ENCODE peak calls at places on chromosomes 4 and X, in ten cellular contexts. One of them, this sample, is unnamed.

GRCh38 chrX:153900806-153901752 is 3.4 kb upstream of the AVPR2 start:
- DNase-seq in CD4-positive, CD25-positive, alpha-beta regulatory T cell: peak; percentile 73
- DNase-seq in RKO: peak; percentile 40
- DNase-seq in heart left ventricle: no peak
- DNase-seq in GM12865: peak; percentile 82
- DNase-seq in LoVo: no peak
- DNase-seq in NCI-H2171: peak; percentile 63
- DNase-seq in PC-3: peak; percentile 55
- DNase-seq in stimulated activated naive CD8-positive, alpha-beta T cell treated with anti-CD3 and anti-CD28 coated beads, Interleukin-15, Interleukin-2, amounts not matched to agents 100 U/mL and 50 U/mL, for 24 hours: peak; percentile 62
- DNase-seq in activated CD4-positive, alpha-beta T cell treated with anti-CD3 and anti-CD28 coated beads, Interleukin-2, amount 50 U/mL, for 48 hours: peak; percentile 50
- DNase-seq in this sample: peak; percentile 32

GRCh38 chrX:9326369-9326768 is 138.5 kb upstream of the TBL1X start:
- DNase-seq in CD4-positive, CD25-positive, alpha-beta regulatory T cell: no peak
- DNase-seq in RKO: no peak
- DNase-seq in heart left ventricle: no peak
- DNase-seq in GM12865: no peak
- DNase-seq in LoVo: no peak
- DNase-seq in NCI-H2171: no peak
- DNase-seq in PC-3: no peak
- DNase-seq in stimulated activated naive CD8-positive, alpha-beta T cell treated with anti-CD3 and anti-CD28 coated beads, Interleukin-15, Interleukin-2, amounts not matched to agents 100 U/mL and 50 U/mL, for 24 hours: no peak
- DNase-seq in activated CD4-positive, alpha-beta T cell treated with anti-CD3 and anti-CD28 coated beads, Interleukin-2, amount 50 U/mL, for 48 hours: no peak
- DNase-seq in this sample: no peak

GRCh38 chrX:5852941-5853340 is 375.7 kb downstream of the NLGN4X start:
- DNase-seq in CD4-positive, CD25-positive, alpha-beta regulatory T cell: no peak
- DNase-seq in RKO: no peak
- DNase-seq in heart left ventricle: no peak
- DNase-seq in GM12865: no peak
- DNase-seq in LoVo: no peak
- DNase-seq in NCI-H2171: no peak
- DNase-seq in PC-3: no peak
- DNase-seq in stimulated activated naive CD8-positive, alpha-beta T cell treated with anti-CD3 and anti-CD28 coated beads, Interleukin-15, Interleukin-2, amounts not matched to agents 100 U/mL and 50 U/mL, for 24 hours: no peak
- DNase-seq in activated CD4-positive, alpha-beta T cell treated with anti-CD3 and anti-CD28 coated beads, Interleukin-2, amount 50 U/mL, for 48 hours: no peak
- DNase-seq in this sample: no peak

GRCh38 chr4:94452476-94453300 is 946 bp downstream of the PDLIM5 start:
- DNase-seq in CD4-positive, CD25-positive, alpha-beta regulatory T cell: peak; percentile 41
- DNase-seq in RKO: peak; percentile 81
- DNase-seq in heart left ventricle: peak; percentile 92
- DNase-seq in GM12865: peak; percentile 55
- DNase-seq in LoVo: peak; percentile 85
- DNase-seq in NCI-H2171: no peak
- DNase-seq in PC-3: peak; percentile 78
- DNase-seq in stimulated activated naive CD8-positive, alpha-beta T cell treated with anti-CD3 and anti-CD28 coated beads, Interleukin-15, Interleukin-2, amounts not matched to agents 100 U/mL and 50 U/mL, for 24 hours: peak; percentile 34
- DNase-seq in activated CD4-positive, alpha-beta T cell treated with anti-CD3 and anti-CD28 coated beads, Interleukin-2, amount 50 U/mL, for 48 hours: peak; percentile 31
- DNase-seq in this sample: no peak

GRCh38 chr4:82588871-82589270 is 27.1 kb upstream of the TMEM150C start:
- DNase-seq in CD4-positive, CD25-positive, alpha-beta regulatory T cell: no peak
- DNase-seq in RKO: no peak
- DNase-seq in heart left ventricle: no peak
- DNase-seq in GM12865: no peak
- DNase-seq in LoVo: no peak
- DNase-seq in NCI-H2171: no peak
- DNase-seq in PC-3: no peak
- DNase-seq in stimulated activated naive CD8-positive, alpha-beta T cell treated with anti-CD3 and anti-CD28 coated beads, Interleukin-15, Interleukin-2, amounts not matched to agents 100 U/mL and 50 U/mL, for 24 hours: no peak
- DNase-seq in activated CD4-positive, alpha-beta T cell treated with anti-CD3 and anti-CD28 coated beads, Interleukin-2, amount 50 U/mL, for 48 hours: no peak
- DNase-seq in this sample: no peak

GRCh38 chr4:127686656-127687055 is 43.5 kb upstream of the SLC25A31 start:
- DNase-seq in CD4-positive, CD25-positive, alpha-beta regulatory T cell: no peak
- DNase-seq in RKO: peak; percentile 27
- DNase-seq in heart left ventricle: no peak
- DNase-seq in GM12865: no peak
- DNase-seq in LoVo: peak; percentile 22
- DNase-seq in NCI-H2171: no peak
- DNase-seq in PC-3: peak; percentile 86
- DNase-seq in stimulated activated naive CD8-positive, alpha-beta T cell treated with anti-CD3 and anti-CD28 coated beads, Interleukin-15, Interleukin-2, amounts not matched to agents 100 U/mL and 50 U/mL, for 24 hours: no peak
- DNase-seq in activated CD4-positive, alpha-beta T cell treated with anti-CD3 and anti-CD28 coated beads, Interleukin-2, amount 50 U/mL, for 48 hours: no peak
- DNase-seq in this sample: no peak

GRCh38 chr4:30903493-30903892 is 183.3 kb downstream of the PCDH7 start:
- DNase-seq in CD4-positive, CD25-positive, alpha-beta regulatory T cell: no peak
- DNase-seq in RKO: no peak
- DNase-seq in heart left ventricle: no peak
- DNase-seq in GM12865: no peak
- DNase-seq in LoVo: no peak
- DNase-seq in NCI-H2171: no peak
- DNase-seq in PC-3: peak; percentile 12
- DNase-seq in stimulated activated naive CD8-positive, alpha-beta T cell treated with anti-CD3 and anti-CD28 coated beads, Interleukin-15, Interleukin-2, amounts not matched to agents 100 U/mL and 50 U/mL, for 24 hours: no peak
- DNase-seq in activated CD4-positive, alpha-beta T cell treated with anti-CD3 and anti-CD28 coated beads, Interleukin-2, amount 50 U/mL, for 48 hours: no peak
- DNase-seq in this sample: no peak

GRCh38 chr4:126973201-126973600 is 659.6 kb upstream of the INTU start:
- DNase-seq in CD4-positive, CD25-positive, alpha-beta regulatory T cell: no peak
- DNase-seq in RKO: no peak
- DNase-seq in heart left ventricle: no peak
- DNase-seq in GM12865: no peak
- DNase-seq in LoVo: no peak
- DNase-seq in NCI-H2171: no peak
- DNase-seq in PC-3: no peak
- DNase-seq in stimulated activated naive CD8-positive, alpha-beta T cell treated with anti-CD3 and anti-CD28 coated beads, Interleukin-15, Interleukin-2, amounts not matched to agents 100 U/mL and 50 U/mL, for 24 hours: no peak
- DNase-seq in activated CD4-positive, alpha-beta T cell treated with anti-CD3 and anti-CD28 coated beads, Interleukin-2, amount 50 U/mL, for 48 hours: no peak
- DNase-seq in this sample: no peak

GRCh38 chr4:28354874-28355273 is 1494.2 kb downstream of the STIM2 start:
- DNase-seq in CD4-positive, CD25-positive, alpha-beta regulatory T cell: no peak
- DNase-seq in RKO: no peak
- DNase-seq in heart left ventricle: no peak
- DNase-seq in GM12865: no peak
- DNase-seq in LoVo: no peak
- DNase-seq in NCI-H2171: no peak
- DNase-seq in PC-3: no peak
- DNase-seq in stimulated activated naive CD8-positive, alpha-beta T cell treated with anti-CD3 and anti-CD28 coated beads, Interleukin-15, Interleukin-2, amounts not matched to agents 100 U/mL and 50 U/mL, for 24 hours: no peak
- DNase-seq in activated CD4-positive, alpha-beta T cell treated with anti-CD3 and anti-CD28 coated beads, Interleukin-2, amount 50 U/mL, for 48 hours: no peak
- DNase-seq in this sample: no peak

GRCh38 chr4:110865611-110866254 is 242.9 kb upstream of the PITX2 start:
- DNase-seq in CD4-positive, CD25-positive, alpha-beta regulatory T cell: no peak
- DNase-seq in RKO: no peak
- DNase-seq in heart left ventricle: no peak
- DNase-seq in GM12865: no peak
- DNase-seq in LoVo: peak; percentile 52
- DNase-seq in NCI-H2171: no peak
- DNase-seq in PC-3: no peak
- DNase-seq in stimulated activated naive CD8-positive, alpha-beta T cell treated with anti-CD3 and anti-CD28 coated beads, Interleukin-15, Interleukin-2, amounts not matched to agents 100 U/mL and 50 U/mL, for 24 hours: no peak
- DNase-seq in activated CD4-positive, alpha-beta T cell treated with anti-CD3 and anti-CD28 coated beads, Interleukin-2, amount 50 U/mL, for 48 hours: no peak
- DNase-seq in this sample: no peak

GRCh38 chr4:74114234-74114633 is 15.2 kb upstream of the CXCL2 start:
- DNase-seq in CD4-positive, CD25-positive, alpha-beta regulatory T cell: no peak
- DNase-seq in RKO: no peak
- DNase-seq in heart left ventricle: no peak
- DNase-seq in GM12865: no peak
- DNase-seq in LoVo: no peak
- DNase-seq in NCI-H2171: no peak
- DNase-seq in PC-3: peak; percentile 96
- DNase-seq in stimulated activated naive CD8-positive, alpha-beta T cell treated with anti-CD3 and anti-CD28 coated beads, Interleukin-15, Interleukin-2, amounts not matched to agents 100 U/mL and 50 U/mL, for 24 hours: no peak
- DNase-seq in activated CD4-positive, alpha-beta T cell treated with anti-CD3 and anti-CD28 coated beads, Interleukin-2, amount 50 U/mL, for 48 hours: no peak
- DNase-seq in this sample: no peak

GRCh38 chr4:14841801-14842748 is 160.2 kb upstream of the CPEB2 start:
- DNase-seq in CD4-positive, CD25-positive, alpha-beta regulatory T cell: no peak
- DNase-seq in RKO: no peak
- DNase-seq in heart left ventricle: peak; percentile 72
- DNase-seq in GM12865: no peak
- DNase-seq in LoVo: peak; percentile 85
- DNase-seq in NCI-H2171: no peak
- DNase-seq in PC-3: peak; percentile 72
- DNase-seq in stimulated activated naive CD8-positive, alpha-beta T cell treated with anti-CD3 and anti-CD28 coated beads, Interleukin-15, Interleukin-2, amounts not matched to agents 100 U/mL and 50 U/mL, for 24 hours: no peak
- DNase-seq in activated CD4-positive, alpha-beta T cell treated with anti-CD3 and anti-CD28 coated beads, Interleukin-2, amount 50 U/mL, for 48 hours: no peak
- DNase-seq in this sample: no peak

GRCh38 chrX:136779346-136779781 is 1.4 kb downstream of the ARHGEF6 start:
- DNase-seq in CD4-positive, CD25-positive, alpha-beta regulatory T cell: peak; percentile 76
- DNase-seq in RKO: no peak
- DNase-seq in heart left ventricle: no peak
- DNase-seq in GM12865: peak; percentile 57
- DNase-seq in LoVo: no peak
- DNase-seq in NCI-H2171: no peak
- DNase-seq in PC-3: no peak
- DNase-seq in stimulated activated naive CD8-positive, alpha-beta T cell treated with anti-CD3 and anti-CD28 coated beads, Interleukin-15, Interleukin-2, amounts not matched to agents 100 U/mL and 50 U/mL, for 24 hours: no peak
- DNase-seq in activated CD4-positive, alpha-beta T cell treated with anti-CD3 and anti-CD28 coated beads, Interleukin-2, amount 50 U/mL, for 48 hours: no peak
- DNase-seq in this sample: no peak

GRCh38 chr4:25879991-25880641 is 17.3 kb upstream of the SEL1L3 start:
- DNase-seq in CD4-positive, CD25-positive, alpha-beta regulatory T cell: no peak
- DNase-seq in RKO: no peak
- DNase-seq in heart left ventricle: no peak
- DNase-seq in GM12865: no peak
- DNase-seq in LoVo: no peak
- DNase-seq in NCI-H2171: no peak
- DNase-seq in PC-3: no peak
- DNase-seq in stimulated activated naive CD8-positive, alpha-beta T cell treated with anti-CD3 and anti-CD28 coated beads, Interleukin-15, Interleukin-2, amounts not matched to agents 100 U/mL and 50 U/mL, for 24 hours: no peak
- DNase-seq in activated CD4-positive, alpha-beta T cell treated with anti-CD3 and anti-CD28 coated beads, Interleukin-2, amount 50 U/mL, for 48 hours: no peak
- DNase-seq in this sample: no peak

GRCh38 chr4:127759893-127760292 is 22.2 kb upstream of the HSPA4L start:
- DNase-seq in CD4-positive, CD25-positive, alpha-beta regulatory T cell: no peak
- DNase-seq in RKO: peak; percentile 56
- DNase-seq in heart left ventricle: no peak
- DNase-seq in GM12865: no peak
- DNase-seq in LoVo: no peak
- DNase-seq in NCI-H2171: no peak
- DNase-seq in PC-3: peak; percentile 81
- DNase-seq in stimulated activated naive CD8-positive, alpha-beta T cell treated with anti-CD3 and anti-CD28 coated beads, Interleukin-15, Interleukin-2, amounts not matched to agents 100 U/mL and 50 U/mL, for 24 hours: no peak
- DNase-seq in activated CD4-positive, alpha-beta T cell treated with anti-CD3 and anti-CD28 coated beads, Interleukin-2, amount 50 U/mL, for 48 hours: no peak
- DNase-seq in this sample: no peak

GRCh38 chr4:8780086-8780485 is 91.6 kb downstream of the HMX1 start:
- DNase-seq in CD4-positive, CD25-positive, alpha-beta regulatory T cell: no peak
- DNase-seq in RKO: no peak
- DNase-seq in heart left ventricle: no peak
- DNase-seq in GM12865: no peak
- DNase-seq in LoVo: no peak
- DNase-seq in NCI-H2171: no peak
- DNase-seq in PC-3: no peak
- DNase-seq in stimulated activated naive CD8-positive, alpha-beta T cell treated with anti-CD3 and anti-CD28 coated beads, Interleukin-15, Interleukin-2, amounts not matched to agents 100 U/mL and 50 U/mL, for 24 hours: no peak
- DNase-seq in activated CD4-positive, alpha-beta T cell treated with anti-CD3 and anti-CD28 coated beads, Interleukin-2, amount 50 U/mL, for 48 hours: no peak
- DNase-seq in this sample: no peak

GRCh38 chrX:119181491-119181890 is 53.9 kb upstream of the KIAA1210 start:
- DNase-seq in CD4-positive, CD25-positive, alpha-beta regulatory T cell: no peak
- DNase-seq in RKO: peak; percentile 30
- DNase-seq in heart left ventricle: no peak
- DNase-seq in GM12865: no peak
- DNase-seq in LoVo: no peak
- DNase-seq in NCI-H2171: no peak
- DNase-seq in PC-3: peak; percentile 70
- DNase-seq in stimulated activated naive CD8-positive, alpha-beta T cell treated with anti-CD3 and anti-CD28 coated beads, Interleukin-15, Interleukin-2, amounts not matched to agents 100 U/mL and 50 U/mL, for 24 hours: no peak
- DNase-seq in activated CD4-positive, alpha-beta T cell treated with anti-CD3 and anti-CD28 coated beads, Interleukin-2, amount 50 U/mL, for 48 hours: no peak
- DNase-seq in this sample: no peak

GRCh38 chrX:129930941-129931410 is 25.0 kb downstream of the UTP14A start:
- DNase-seq in CD4-positive, CD25-positive, alpha-beta regulatory T cell: no peak
- DNase-seq in RKO: no peak
- DNase-seq in heart left ventricle: no peak
- DNase-seq in GM12865: peak; percentile 6
- DNase-seq in LoVo: no peak
- DNase-seq in NCI-H2171: no peak
- DNase-seq in PC-3: peak; percentile 11
- DNase-seq in stimulated activated naive CD8-positive, alpha-beta T cell treated with anti-CD3 and anti-CD28 coated beads, Interleukin-15, Interleukin-2, amounts not matched to agents 100 U/mL and 50 U/mL, for 24 hours: no peak
- DNase-seq in activated CD4-positive, alpha-beta T cell treated with anti-CD3 and anti-CD28 coated beads, Interleukin-2, amount 50 U/mL, for 48 hours: no peak
- DNase-seq in this sample: no peak

GRCh38 chr4:54566608-54567007 is 91.1 kb upstream of the KIT start:
- DNase-seq in CD4-positive, CD25-positive, alpha-beta regulatory T cell: peak; percentile 13
- DNase-seq in RKO: no peak
- DNase-seq in heart left ventricle: no peak
- DNase-seq in GM12865: peak; percentile 55
- DNase-seq in LoVo: no peak
- DNase-seq in NCI-H2171: peak; percentile 15
- DNase-seq in PC-3: no peak
- DNase-seq in stimulated activated naive CD8-positive, alpha-beta T cell treated with anti-CD3 and anti-CD28 coated beads, Interleukin-15, Interleukin-2, amounts not matched to agents 100 U/mL and 50 U/mL, for 24 hours: no peak
- DNase-seq in activated CD4-positive, alpha-beta T cell treated with anti-CD3 and anti-CD28 coated beads, Interleukin-2, amount 50 U/mL, for 48 hours: no peak
- DNase-seq in this sample: no peak

GRCh38 chrX:133018229-133018628 is 59.8 kb upstream of the HS6ST2 start:
- DNase-seq in CD4-positive, CD25-positive, alpha-beta regulatory T cell: no peak
- DNase-seq in RKO: no peak
- DNase-seq in heart left ventricle: no peak
- DNase-seq in GM12865: no peak
- DNase-seq in LoVo: no peak
- DNase-seq in NCI-H2171: no peak
- DNase-seq in PC-3: no peak
- DNase-seq in stimulated activated naive CD8-positive, alpha-beta T cell treated with anti-CD3 and anti-CD28 coated beads, Interleukin-15, Interleukin-2, amounts not matched to agents 100 U/mL and 50 U/mL, for 24 hours: no peak
- DNase-seq in activated CD4-positive, alpha-beta T cell treated with anti-CD3 and anti-CD28 coated beads, Interleukin-2, amount 50 U/mL, for 48 hours: no peak
- DNase-seq in this sample: no peak

GRCh38 chr4:15779336-15779735 is 1.2 kb downstream of the CD38 start:
- DNase-seq in CD4-positive, CD25-positive, alpha-beta regulatory T cell: no peak
- DNase-seq in RKO: no peak
- DNase-seq in heart left ventricle: peak; percentile 60
- DNase-seq in GM12865: no peak
- DNase-seq in LoVo: no peak
- DNase-seq in NCI-H2171: no peak
- DNase-seq in PC-3: peak; percentile 52
- DNase-seq in stimulated activated naive CD8-positive, alpha-beta T cell treated with anti-CD3 and anti-CD28 coated beads, Interleukin-15, Interleukin-2, amounts not matched to agents 100 U/mL and 50 U/mL, for 24 hours: no peak
- DNase-seq in activated CD4-positive, alpha-beta T cell treated with anti-CD3 and anti-CD28 coated beads, Interleukin-2, amount 50 U/mL, for 48 hours: no peak
- DNase-seq in this sample: no peak

GRCh38 chr4:74095482-74095881 is 3.5 kb downstream of the CXCL2 start:
- DNase-seq in CD4-positive, CD25-positive, alpha-beta regulatory T cell: no peak
- DNase-seq in RKO: no peak
- DNase-seq in heart left ventricle: no peak
- DNase-seq in GM12865: no peak
- DNase-seq in LoVo: no peak
- DNase-seq in NCI-H2171: no peak
- DNase-seq in PC-3: no peak
- DNase-seq in stimulated activated naive CD8-positive, alpha-beta T cell treated with anti-CD3 and anti-CD28 coated beads, Interleukin-15, Interleukin-2, amounts not matched to agents 100 U/mL and 50 U/mL, for 24 hours: no peak
- DNase-seq in activated CD4-positive, alpha-beta T cell treated with anti-CD3 and anti-CD28 coated beads, Interleukin-2, amount 50 U/mL, for 48 hours: no peak
- DNase-seq in this sample: no peak

GRCh38 chr4:116639070-116639577 is 446.3 kb downstream of the TRAM1L1 start:
- DNase-seq in CD4-positive, CD25-positive, alpha-beta regulatory T cell: no peak
- DNase-seq in RKO: no peak
- DNase-seq in heart left ventricle: no peak
- DNase-seq in GM12865: no peak
- DNase-seq in LoVo: no peak
- DNase-seq in NCI-H2171: no peak
- DNase-seq in PC-3: no peak
- DNase-seq in stimulated activated naive CD8-positive, alpha-beta T cell treated with anti-CD3 and anti-CD28 coated beads, Interleukin-15, Interleukin-2, amounts not matched to agents 100 U/mL and 50 U/mL, for 24 hours: no peak
- DNase-seq in activated CD4-positive, alpha-beta T cell treated with anti-CD3 and anti-CD28 coated beads, Interleukin-2, amount 50 U/mL, for 48 hours: no peak
- DNase-seq in this sample: no peak

GRCh38 chr4:184596044-184596616 is 53.1 kb downstream of the CASP3 start:
- DNase-seq in CD4-positive, CD25-positive, alpha-beta regulatory T cell: no peak
- DNase-seq in RKO: no peak
- DNase-seq in heart left ventricle: no peak
- DNase-seq in GM12865: no peak
- DNase-seq in LoVo: no peak
- DNase-seq in NCI-H2171: no peak
- DNase-seq in PC-3: no peak
- DNase-seq in stimulated activated naive CD8-positive, alpha-beta T cell treated with anti-CD3 and anti-CD28 coated beads, Interleukin-15, Interleukin-2, amounts not matched to agents 100 U/mL and 50 U/mL, for 24 hours: no peak
- DNase-seq in activated CD4-positive, alpha-beta T cell treated with anti-CD3 and anti-CD28 coated beads, Interleukin-2, amount 50 U/mL, for 48 hours: no peak
- DNase-seq in this sample: no peak

GRCh38 chr4:41120297-41121217 is 93.8 kb downstream of the APBB2 start:
- DNase-seq in CD4-positive, CD25-positive, alpha-beta regulatory T cell: no peak
- DNase-seq in RKO: no peak
- DNase-seq in heart left ventricle: no peak
- DNase-seq in GM12865: no peak
- DNase-seq in LoVo: peak; percentile 15
- DNase-seq in NCI-H2171: no peak
- DNase-seq in PC-3: no peak
- DNase-seq in stimulated activated naive CD8-positive, alpha-beta T cell treated with anti-CD3 and anti-CD28 coated beads, Interleukin-15, Interleukin-2, amounts not matched to agents 100 U/mL and 50 U/mL, for 24 hours: no peak
- DNase-seq in activated CD4-positive, alpha-beta T cell treated with anti-CD3 and anti-CD28 coated beads, Interleukin-2, amount 50 U/mL, for 48 hours: no peak
- DNase-seq in this sample: no peak